ENCODE peak calls at places on chromosome 18, in ten cellular contexts. E is upper lobe of left lung; X is left ventricle myocardium inferior; G is MCF 10A; B is GDM1; H is MV-4-11; V is stimulated activated CD4-positive, alpha-beta T cell treated with anti-CD3 and anti-CD28 coated beads, Interleukin-2, amount 100 ng/mL, for 48 hours; W is activated T-cell treated with anti-CD3 and anti-CD28 coated beads for 24 hours; S is Daoy; I is nucleus accumbens. F is an unnamed sample.

GRCh38 chr18:49878567-49878966 is 65.2 kb upstream of the ACAA2 start:
- DNase-seq in E (no peak), X (no peak), G (no peak), B (no peak), H (no peak), V (no peak), W (no peak), S (peak), I (no peak), F (peak)

GRCh38 chr18:59681051-59681450 is 16.2 kb downstream of the CCBE1 start:
- DNase-seq in E (no peak), X (no peak), G (no peak), B (no peak), H (no peak), V (no peak), W (no peak), S (no peak), I (no peak), F (no peak)

GRCh38 chr18:75204978-75205759 is 3.8 kb downstream of the PTGR3 start:
- DNase-seq in E (no peak), X (no peak), G (no peak), B (no peak), H (no peak), V (no peak), W (no peak), S (no peak), I (no peak), F (no peak)

GRCh38 chr18:60196818-60197217 is 175.8 kb downstream of the MC4R start:
- DNase-seq in E (no peak), X (no peak), G (no peak), B (no peak), H (no peak), V (no peak), W (no peak), S (no peak), I (no peak), F (no peak)

GRCh38 chr18:55487997-55488396 is 100.0 kb downstream of the TCF4 start:
- DNase-seq in E (no peak), X (no peak), G (no peak), B (no peak), H (no peak), V (no peak), W (no peak), S (no peak), I (no peak), F (no peak)

GRCh38 chr18:995641-996040 is 91.0 kb downstream of the ADCYAP1 start:
- DNase-seq in E (no peak), X (no peak), G (no peak), B (no peak), H (peak), V (no peak), W (no peak), S (peak), I (no peak), F (peak)

GRCh38 chr18:9260388-9261380 is 73.9 kb upstream of the TWSG1 start:
- DNase-seq in E (no peak), X (no peak), G (no peak), B (no peak), H (no peak), V (no peak), W (no peak), S (no peak), I (no peak), F (no peak)

GRCh38 chr18:9941108-9941507 is 27.3 kb downstream of the VAPA start:
- DNase-seq in E (no peak), X (no peak), G (no peak), B (no peak), H (no peak), V (no peak), W (no peak), S (no peak), I (no peak), F (no peak)

GRCh38 chr18:79958981-79959380 is 5.5 kb upstream of the HSBP1L1 start:
- DNase-seq in E (no peak), X (no peak), G (no peak), B (no peak), H (no peak), V (no peak), W (no peak), S (no peak), I (no peak), F (no peak)

GRCh38 chr18:36366994-36367839 is 69.7 kb downstream of the FHOD3 start:
- DNase-seq in E (no peak), X (peak), G (no peak), B (no peak), H (no peak), V (no peak), W (no peak), S (no peak), I (no peak), F (no peak)

GRCh38 chr18:7641813-7642212 is 74.7 kb downstream of the PTPRM start:
- DNase-seq in E (no peak), X (no peak), G (no peak), B (no peak), H (no peak), V (no peak), W (no peak), S (no peak), I (no peak), F (no peak)

GRCh38 chr18:36757081-36757480 is 71.7 kb downstream of the TPGS2 start:
- DNase-seq in E (no peak), X (no peak), G (peak), B (no peak), H (peak), V (no peak), W (no peak), S (peak), I (no peak), F (peak)

GRCh38 chr18:44601447-44601846 is 79.2 kb upstream of the SETBP1 start:
- DNase-seq in E (no peak), X (no peak), G (peak), B (no peak), H (no peak), V (no peak), W (no peak), S (peak), I (no peak), F (peak)

GRCh38 chr18:24809173-24809955 is 348.9 kb downstream of the HRH4 start:
- DNase-seq in E (no peak), X (no peak), G (no peak), B (no peak), H (no peak), V (no peak), W (no peak), S (no peak), I (no peak), F (no peak)

GRCh38 chr18:51933903-51934302 is 406.1 kb upstream of the DCC start:
- DNase-seq in E (no peak), X (no peak), G (no peak), B (no peak), H (no peak), V (no peak), W (no peak), S (no peak), I (no peak), F (no peak)

GRCh38 chr18:38076346-38077053 is 510.9 kb upstream of the CELF4 start:
- DNase-seq in E (no peak), X (no peak), G (no peak), B (no peak), H (no peak), V (no peak), W (no peak), S (no peak), I (no peak), F (no peak)

F was measured in epithelial cell of esophagus.